ENCODE peak calls at places on chromosome 20, in six cellular contexts. I is K562, W is HepG2, A is H1, O is GM12878, S is GM23338. G is an unnamed sample.

GRCh38 chr20:33013701-33014326 is 6.3 kb downstream of the BPIFB2 start:
- DNase-seq in S (no peak), I (no peak), A (no peak), W (no peak), O (no peak), G (no peak)

GRCh38 chr20:24479106-24479505 is 9.7 kb downstream of the SYNDIG1 start:
- DNase-seq in O (no peak), S (no peak), W (no peak), I (no peak), A (no peak), G (no peak)

GRCh38 chr20:34033903-34034302 is 40.2 kb downstream of the RALY start:
- DNase-seq in A (no peak), I (no peak), S (no peak), W (no peak), O (no peak), G (no peak)

GRCh38 chr20:41309817-41310216 is 7.7 kb downstream of the ZHX3 start:
- DNase-seq in S (no peak), I (no peak), W (no peak), O (no peak), A (no peak), G (no peak)

GRCh38 chr20:47501117-47501482 is 587 bp upstream of the NCOA3 start:
- DNase-seq in I (peak; percentile 9), S (no peak), W (no peak), O (no peak), A (no peak), G (no peak)

GRCh38 chr20:35240083-35240913 is 13.8 kb downstream of the MMP24 start:
- DNase-seq in I (no peak), O (no peak), A (no peak), S (no peak), W (no peak), G (no peak)

GRCh38 chr20:32312718-32313424 is 35.4 kb downstream of the KIF3B start:
- DNase-seq in O (no peak), I (no peak), W (peak; percentile 71), A (no peak), S (no peak), G (no peak)

GRCh38 chr20:46771195-46771588 is 61.7 kb downstream of the SLC2A10 start:
- DNase-seq in A (no peak), S (no peak), O (no peak), I (no peak), W (no peak), G (no peak)

GRCh38 chr20:8414611-8415274 is 282.7 kb downstream of the PLCB1 start:
- DNase-seq in A (no peak), S (no peak), O (peak; percentile 61), I (no peak), W (peak; percentile 81), G (no peak)

GRCh38 chr20:63150911-63151531 is 64.9 kb downstream of the YTHDF1 start:
- DNase-seq in W (no peak), A (no peak), I (no peak), O (no peak), S (no peak), G (no peak)

GRCh38 chr20:63152322-63153253 is 63.3 kb downstream of the YTHDF1 start:
- DNase-seq in S (no peak), O (no peak), I (no peak), W (no peak), A (no peak), G (no peak)

GRCh38 chr20:63150391-63150898 is 65.5 kb downstream of the YTHDF1 start:
- DNase-seq in S (no peak), A (no peak), O (no peak), W (no peak), I (no peak), G (no peak)

GRCh38 chr20:63153254-63154221 is 62.4 kb downstream of the YTHDF1 start:
- DNase-seq in S (no peak), I (no peak), O (no peak), A (no peak), W (no peak), G (no peak)

DNA sequence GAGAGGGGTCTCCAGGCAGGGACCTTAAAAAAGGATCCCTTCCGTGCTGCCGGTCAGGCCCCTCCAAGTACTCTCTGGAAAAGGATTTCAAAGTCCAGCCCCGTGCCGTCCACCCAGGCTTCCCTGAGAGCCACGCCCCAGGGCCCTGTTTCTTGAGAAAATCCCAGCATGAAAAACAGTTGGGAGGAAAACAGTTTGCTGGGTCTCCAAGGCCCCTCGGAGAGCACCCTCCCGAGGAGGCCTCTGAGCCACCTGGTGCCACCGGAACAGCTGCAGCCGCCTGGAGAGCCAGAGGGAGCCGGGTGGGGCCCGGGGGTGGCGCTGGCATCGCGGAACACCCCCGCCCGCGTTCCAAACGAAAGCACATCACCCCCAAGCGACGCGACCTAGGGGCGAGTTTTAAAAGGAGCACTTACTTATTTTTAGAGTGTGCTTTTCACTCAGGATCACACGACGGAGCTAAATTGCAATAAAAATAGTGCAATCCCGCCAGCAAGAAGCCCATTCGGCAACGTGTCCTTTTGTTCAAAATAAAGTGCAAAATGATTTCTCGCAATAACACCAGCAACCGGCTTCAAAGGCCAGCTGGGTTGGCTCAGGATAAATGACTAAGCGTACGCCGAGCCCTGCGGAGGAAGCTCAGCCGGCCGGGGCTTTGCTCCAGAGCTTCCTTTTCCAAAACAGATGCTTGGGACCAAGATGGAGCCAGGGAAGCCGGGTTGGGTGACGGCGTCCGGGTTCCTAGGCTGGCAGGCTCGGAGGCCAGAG is 64.2 kb downstream of the YTHDF1 start:
- DNase-seq in I (no peak), A (no peak), W (no peak), O (no peak), S (no peak), G (no peak)
- TF ChIP-seq CREB1 in I (no peak), A (no peak), W (no peak), O (no peak), S (no peak), G (no peak)

DNA sequence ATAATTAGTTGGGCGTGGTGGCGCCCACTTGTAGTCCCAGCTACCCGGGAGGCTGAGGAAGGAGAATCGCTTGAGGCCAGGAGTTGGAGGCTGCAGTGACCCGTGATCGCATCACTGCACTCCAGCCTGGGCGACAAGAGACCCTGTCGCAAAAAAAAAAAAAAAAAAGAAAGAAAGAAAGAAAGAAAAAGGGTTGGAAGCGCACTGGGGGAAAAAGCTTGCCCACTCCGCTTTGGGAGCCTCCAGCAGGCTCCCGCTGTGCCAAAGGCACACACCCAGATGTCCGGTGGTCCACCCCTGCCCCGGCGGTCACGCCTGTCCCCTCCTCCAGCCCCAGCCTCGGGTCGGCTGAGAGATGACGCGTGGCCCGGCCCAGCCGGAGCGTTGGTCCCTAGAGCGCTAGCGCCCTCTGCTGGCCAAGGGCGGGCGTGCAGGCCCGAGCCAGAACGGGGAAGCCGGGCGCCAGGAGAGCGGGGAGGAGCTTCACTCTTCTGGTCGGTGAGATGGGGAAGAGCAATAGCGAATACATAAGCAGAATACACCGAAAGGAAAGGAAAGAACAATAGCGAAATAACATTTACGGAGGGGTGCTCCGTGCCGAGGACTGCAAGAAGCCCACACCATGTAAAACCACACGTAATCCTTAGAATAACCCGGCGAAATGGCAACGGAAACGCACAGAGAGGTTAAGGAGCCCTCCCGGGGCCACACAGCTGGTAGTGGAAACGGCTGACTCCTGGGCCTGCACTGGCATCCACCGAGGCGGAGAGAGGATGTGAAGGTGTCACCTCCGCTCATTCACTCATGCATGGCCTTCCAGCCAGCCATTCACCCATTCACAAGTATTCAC is 41.7 kb downstream of the UBE2V1 start:
- DNase-seq in S (peak; percentile 92), O (no peak), I (peak; percentile 94), A (peak; percentile 100), W (peak; percentile 83), G (peak; percentile 97)
- TF ChIP-seq CREB1 in S (peak; percentile 85), O (peak; percentile 57), I (peak; percentile 82), A (peak; percentile 91), W (peak; percentile 78), G (no peak)

GRCh38 chr20:56624786-56625681 is 4.1 kb upstream of the TFAP2C start:
- DNase-seq in S (peak; percentile 89), I (no peak), O (no peak), A (peak; percentile 69), W (no peak), G (peak; percentile 42)

GRCh38 chr20:56628015-56628872 is 862 bp upstream of the TFAP2C start:
- DNase-seq in O (no peak), S (peak; percentile 55), W (no peak), I (no peak), A (peak; percentile 68), G (peak; percentile 50)

GRCh38 chr20:56625837-56626236 is 3.3 kb upstream of the TFAP2C start:
- DNase-seq in I (no peak), S (peak; percentile 50), A (no peak), O (no peak), W (no peak), G (peak; percentile 16)

GRCh38 chr20:56627122-56628014 is 1.7 kb upstream of the TFAP2C start:
- DNase-seq in A (peak; percentile 65), I (no peak), S (peak; percentile 35), W (no peak), O (no peak), G (peak; percentile 28)

GRCh38 chr20:56626367-56627121 is 2.6 kb upstream of the TFAP2C start:
- DNase-seq in S (peak; percentile 92), W (no peak), I (peak; percentile 48), A (peak; percentile 83), O (no peak), G (peak; percentile 79)
- TF ChIP-seq CREB1 in S (no peak), W (no peak), I (no peak), A (peak; percentile 35), O (no peak), G (no peak)

DNA sequence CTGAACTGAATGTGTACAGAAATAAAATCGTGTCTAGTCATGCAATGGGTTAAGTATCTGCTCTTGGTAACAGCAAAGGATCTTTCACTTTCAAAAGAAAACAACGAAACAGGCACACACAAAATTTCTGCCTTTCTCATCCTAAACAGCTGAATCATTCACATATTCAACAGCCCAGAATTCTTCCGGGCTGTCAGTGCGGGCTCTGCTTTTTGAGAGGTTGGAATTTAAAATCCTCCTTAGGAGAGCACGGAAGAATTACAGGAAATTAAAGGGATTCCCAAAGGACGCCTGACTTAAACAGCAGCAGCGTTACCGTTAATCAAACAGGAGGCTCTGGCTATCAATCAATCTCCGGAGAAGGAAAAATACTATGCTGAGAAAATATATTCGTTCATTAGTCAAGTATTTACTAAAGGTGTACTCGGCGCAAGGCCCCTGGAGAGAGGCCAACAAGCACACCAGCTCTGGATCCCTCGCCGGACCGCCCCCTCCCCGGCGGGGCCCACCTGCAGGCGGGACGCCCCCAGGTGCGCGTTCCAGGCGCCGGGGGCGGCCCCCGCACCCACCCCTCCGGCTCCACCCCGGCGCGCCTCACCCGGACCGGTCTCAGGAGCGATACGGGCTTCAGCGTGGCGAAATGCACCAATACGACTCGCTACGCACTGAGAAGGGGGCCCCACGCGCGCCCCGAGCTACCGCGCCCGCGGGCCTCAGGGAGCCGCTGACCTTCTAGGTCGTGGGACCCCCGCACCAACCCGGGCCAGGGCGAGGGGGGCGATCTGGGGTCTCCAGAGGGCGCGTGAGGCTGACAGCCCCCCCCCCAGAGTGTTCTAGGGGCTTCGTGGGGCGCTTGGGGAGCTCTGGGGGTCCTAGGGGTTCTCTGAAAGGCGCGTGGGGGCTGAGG is 1.0 kb downstream of the NAPB start:
- DNase-seq in A (no peak), S (peak; percentile 20), I (peak; percentile 47), O (no peak), W (peak; percentile 62), G (no peak)
- TF ChIP-seq CREB1 in A (no peak), S (no peak), I (no peak), O (no peak), W (no peak), G (no peak)

GRCh38 chr20:52219441-52219840 is 27.9 kb upstream of the ZFP64 start:
- DNase-seq in I (no peak), O (no peak), W (peak; percentile 37), A (no peak), S (peak; percentile 67), G (peak; percentile 26)
- TF ChIP-seq CREB1 in I (no peak), O (no peak), W (no peak), A (no peak), S (no peak), G (no peak)

GRCh38 chr20:51486197-51487005 is 56.1 kb downstream of the NFATC2 start:
- DNase-seq in I (no peak), O (no peak), W (no peak), S (no peak), A (no peak), G (no peak)
- TF ChIP-seq CREB1 in I (no peak), O (no peak), W (no peak), S (no peak), A (no peak), G (no peak)

G was measured in WTC11.